ENCODE peak calls at places on chromosomes 16 and 17, in eight cellular contexts. N, H, G, U, K, E, F and I are unnamed samples.
A peak's percentile ranks its signal among the peaks of the same experiment; 100 is the strongest.

GRCh38 chr17:37642706-37643105 is 540 bp downstream of the DDX52 start:
- DNase-seq in E (no peak), F (peak; percentile 62), G (peak; percentile 65), K (no peak), H (no peak), N (no peak), U (no peak), I (no peak)

GRCh38 chr17:78231991-78232759 is 744 bp downstream of the TMEM235 start:
- DNase-seq in N (peak; percentile 78), E (no peak), G (no peak), U (no peak), H (no peak), F (no peak), K (no peak), I (no peak)

GRCh38 chr17:63647065-63647725 is 25.0 kb downstream of the MAP3K3 start:
- DNase-seq in U (no peak), K (no peak), E (peak; percentile 51), N (no peak), G (peak; percentile 40), H (no peak), F (peak; percentile 47), I (no peak)

GRCh38 chr17:49514374-49514738 is 19.3 kb downstream of the NGFR start:
- DNase-seq in H (no peak), G (no peak), N (peak; percentile 86), E (no peak), U (no peak), K (no peak), F (peak; percentile 60), I (no peak)

GRCh38 chr17:78737332-78737731 is 44.7 kb downstream of the CYTH1 start:
- DNase-seq in H (no peak), G (peak; percentile 87), U (no peak), F (peak; percentile 88), N (no peak), E (no peak), K (no peak), I (no peak)

GRCh38 chr17:28528329-28529011 is 22.3 kb downstream of the FOXN1 start:
- DNase-seq in H (no peak), N (peak; percentile 43), F (peak; percentile 23), U (no peak), G (peak; percentile 51), K (no peak), E (no peak), I (no peak)

GRCh38 chr16:86952769-86953168 is 364.4 kb downstream of the C16orf95 start:
- DNase-seq in N (no peak), U (no peak), H (no peak), K (no peak), F (peak; percentile 32), G (no peak), E (no peak), I (no peak)

GRCh38 chr16:27193300-27193990 is 9.9 kb upstream of the KDM8 start:
- DNase-seq in U (no peak), H (no peak), F (no peak), E (no peak), G (no peak), K (no peak), N (no peak), I (no peak)

GRCh38 chr16:49644143-49644460 is 211.8 kb downstream of the ZNF423 start:
- DNase-seq in F (peak; percentile 6), H (no peak), E (no peak), G (no peak), K (no peak), N (peak; percentile 54), U (no peak), I (no peak)

GRCh38 chr17:64008830-64009229 is 10.7 kb downstream of the PRR29 start:
- DNase-seq in E (no peak), F (no peak), K (no peak), H (no peak), G (no peak), N (no peak), U (no peak), I (no peak)

GRCh38 chr17:49610883-49611584 is 35.4 kb downstream of the NXPH3 start:
- DNase-seq in U (no peak), G (peak; percentile 27), E (no peak), N (no peak), F (no peak), K (no peak), H (no peak), I (peak; percentile 47)

GRCh38 chr16:57593021-57593420 is 35.4 kb upstream of the ADGRG1 start:
- DNase-seq in N (no peak), H (no peak), K (no peak), U (peak; percentile 11), E (no peak), G (no peak), F (no peak), I (no peak)

GRCh38 chr16:81866820-81867440 is 87.8 kb downstream of the PLCG2 start:
- DNase-seq in H (no peak), U (peak; percentile 77), K (no peak), F (no peak), N (no peak), G (no peak), E (no peak), I (no peak)

DNA sequence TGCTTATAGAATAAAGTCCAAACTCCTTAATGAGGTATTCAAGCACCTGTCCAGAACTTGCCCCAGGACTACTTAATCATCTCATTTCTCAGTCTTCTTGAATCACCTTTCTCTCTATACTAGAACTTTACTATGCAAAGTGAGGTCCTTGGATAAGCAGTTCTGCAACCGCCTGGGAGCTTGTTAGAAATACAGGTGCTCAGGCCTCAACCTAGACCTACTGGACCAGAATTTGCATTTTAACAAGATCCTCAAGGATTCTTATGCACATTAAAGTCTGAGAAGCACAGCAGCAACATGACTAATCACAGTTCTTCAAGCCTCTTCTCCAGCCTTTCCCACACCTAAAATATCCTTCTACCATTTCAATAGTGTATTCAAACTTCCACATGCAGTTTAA is 61.7 kb downstream of the GRB7 start:
- DNase-seq in U (no peak), N (no peak), K (no peak), F (no peak), E (no peak), H (no peak), G (no peak), I (no peak)
- H3K4me3 ChIP-seq in U (no peak overlapping the region), N (no peak overlapping the region), K (no peak overlapping the region), F (no peak overlapping the region), E (no peak overlapping the region), H (no peak overlapping the region), G (no peak overlapping the region), I (no peak overlapping the region)

GRCh38 chr17:71208111-71208704 is 912.6 kb upstream of the SOX9 start:
- DNase-seq in E (no peak), K (peak; percentile 89), N (no peak), F (no peak), H (no peak), U (no peak), G (peak; percentile 100), I (no peak)
- H3K4me3 ChIP-seq in E (no peak overlapping the region), K (no peak overlapping the region), N (no peak overlapping the region), F (no peak overlapping the region), H (no peak overlapping the region), U (no peak overlapping the region), G (no peak overlapping the region), I (no peak overlapping the region)

GRCh38 chr17:34578656-34579016 is 746 bp upstream of the TMEM132E start:
- DNase-seq in F (no peak), N (peak; percentile 44), E (no peak), K (no peak), G (no peak), U (no peak), H (no peak), I (no peak)
- H3K4me3 ChIP-seq in F (no peak overlapping the region), N (peak overlapping the region; percentile 66), E (no peak overlapping the region), K (no peak overlapping the region), G (no peak overlapping the region), U (peak overlapping the region; percentile 55), H (peak overlapping the region; percentile 46), I (no peak overlapping the region)

GRCh38 chr16:22161999-22162657 is at the start of gene SDR42E2:
- DNase-seq in N (peak; percentile 89), F (no peak), K (no peak), U (no peak), G (no peak), H (peak; percentile 20), E (no peak), I (no peak)
- H3K4me3 ChIP-seq in N (peak within 1 kb of the TSS; percentile 68), F (no peak within 1 kb of the TSS), K (no peak within 1 kb of the TSS), U (no peak within 1 kb of the TSS), G (no peak within 1 kb of the TSS), H (peak within 1 kb of the TSS; percentile 29), E (no peak within 1 kb of the TSS), I (no peak within 1 kb of the TSS)

GRCh38 chr17:83012161-83012800 is 67.1 kb upstream of the METRNL start:
- DNase-seq in U (no peak), E (no peak), F (no peak), K (no peak), N (no peak), G (no peak), H (no peak), I (no peak)

GRCh38 chr17:83014297-83014696 is 65.1 kb upstream of the METRNL start:
- DNase-seq in U (no peak), F (no peak), G (no peak), K (no peak), H (no peak), N (no peak), E (no peak), I (no peak)

GRCh38 chr17:83015511-83015910 is 63.9 kb upstream of the METRNL start:
- DNase-seq in H (no peak), G (no peak), F (no peak), E (no peak), K (no peak), U (no peak), N (no peak), I (no peak)

GRCh38 chr17:83013779-83014117 is 65.7 kb upstream of the METRNL start:
- DNase-seq in G (no peak), E (no peak), K (no peak), F (no peak), H (no peak), N (no peak), U (no peak), I (no peak)

DNA sequence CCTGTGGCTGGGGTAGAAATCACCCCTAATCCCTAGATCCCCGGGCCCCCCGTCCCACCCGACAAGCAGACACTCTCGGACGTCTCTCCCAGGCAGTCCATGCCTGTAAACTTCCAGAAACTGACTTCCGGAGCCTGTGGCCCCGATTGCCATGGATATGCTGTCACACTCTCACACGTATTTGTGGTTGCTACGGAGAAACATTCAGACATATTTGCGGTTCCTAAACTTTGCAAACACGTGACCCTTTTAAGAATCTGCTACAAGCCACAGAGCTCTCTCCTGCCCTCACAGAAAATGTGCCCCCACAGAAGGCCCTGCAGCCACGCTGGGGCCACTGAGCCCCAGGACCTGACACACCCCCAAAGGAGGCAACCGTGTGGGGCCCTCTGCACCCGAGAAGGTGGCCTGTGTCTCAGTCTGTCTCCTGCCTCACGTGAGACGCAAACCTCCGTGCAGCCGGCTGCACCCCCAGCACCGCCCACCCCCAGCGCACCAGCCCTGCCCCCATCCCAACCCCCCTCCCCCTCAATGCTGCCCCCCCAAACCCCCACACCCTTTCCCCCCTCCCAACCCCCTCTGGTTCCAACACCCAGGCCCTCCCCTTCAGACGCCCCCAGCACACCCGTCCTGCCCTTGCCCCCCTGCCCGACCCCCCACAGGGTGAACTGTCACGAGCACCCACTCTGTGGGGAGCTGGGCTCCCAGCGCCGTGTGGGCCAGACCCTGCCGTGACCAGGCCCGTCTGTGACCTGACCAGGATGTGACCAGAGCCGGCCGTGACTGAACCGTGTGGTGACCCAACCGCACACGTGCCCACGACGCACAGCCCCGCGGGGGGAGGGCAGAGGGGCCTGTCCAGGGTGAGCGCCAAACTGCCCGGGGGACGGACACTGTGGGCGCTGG is 66.3 kb upstream of the METRNL start:
- DNase-seq in E (peak; percentile 81), N (no peak), F (peak; percentile 57), G (peak; percentile 27), U (no peak), H (no peak), K (peak; percentile 69), I (no peak)
- H3K4me3 ChIP-seq in E (peak overlapping the region; percentile 10), N (no peak overlapping the region), F (no peak overlapping the region), G (no peak overlapping the region), U (no peak overlapping the region), H (no peak overlapping the region), K (no peak overlapping the region), I (no peak overlapping the region)